ENCODE peak calls at places on chromosomes 1 and 21, in nine cellular contexts. V, U, G, F, S, B, O, T and W are unnamed samples.

GRCh38 chr1:47703981-47704596 is 266.2 kb downstream of the FOXD2 start:
- DNase-seq in B (peak; percentile 8), G (peak; percentile 32), O (no peak), T (peak; percentile 30), F (no peak), U (peak; percentile 40), V (peak; percentile 56), S (no peak), W (peak; percentile 65)

GRCh38 chr21:23452384-23453083 is 2154.7 kb downstream of the MRPL39 start:
- DNase-seq in F (no peak), S (no peak), O (no peak), U (no peak), B (no peak), G (peak; percentile 33), V (no peak), T (no peak), W (no peak)

GRCh38 chr21:42711667-42712066 is 58.2 kb downstream of the PDE9A start:
- DNase-seq in T (no peak), G (no peak), U (no peak), S (no peak), F (no peak), B (no peak), O (no peak), V (no peak), W (no peak)

GRCh38 chr1:47585141-47585902 is 147.5 kb downstream of the FOXD2 start:
- DNase-seq in G (no peak), B (no peak), F (no peak), O (no peak), T (no peak), V (no peak), U (no peak), S (no peak), W (no peak)

GRCh38 chr21:41480086-41480690 is 27.8 kb downstream of the TMPRSS2 start:
- DNase-seq in U (no peak), S (no peak), F (no peak), V (no peak), O (no peak), G (no peak), T (no peak), B (no peak), W (no peak)

GRCh38 chr21:34796518-34797201 is 127.9 kb downstream of the CLIC6 start:
- DNase-seq in U (no peak), G (no peak), O (no peak), V (no peak), T (no peak), F (no peak), S (no peak), B (peak; percentile 36), W (no peak)

GRCh38 chr1:44827197-44828002 is 15.7 kb downstream of the PTCH2 start:
- DNase-seq in G (no peak), T (no peak), V (peak; percentile 73), F (no peak), B (no peak), U (no peak), S (no peak), O (no peak), W (no peak)

GRCh38 chr1:26863677-26864060 is 720 bp downstream of the SFN start:
- DNase-seq in U (no peak), S (no peak), T (no peak), V (no peak), F (no peak), O (no peak), G (no peak), B (no peak), W (no peak)

GRCh38 chr1:94926365-94926914 is 470 bp downstream of the CNN3 start:
- DNase-seq in F (no peak), B (no peak), S (no peak), T (peak; percentile 61), U (no peak), V (peak; percentile 87), O (peak; percentile 56), G (peak; percentile 57), W (no peak)

GRCh38 chr21:22900511-22900910 is 1902.3 kb downstream of the NCAM2 start:
- DNase-seq in U (no peak), T (no peak), S (no peak), B (no peak), V (no peak), F (no peak), O (no peak), G (peak; percentile 47), W (no peak)

GRCh38 chr1:61749574-61749973 is 7.3 kb downstream of the PATJ start:
- DNase-seq in G (no peak), S (no peak), F (no peak), O (no peak), U (no peak), T (no peak), V (no peak), B (no peak), W (no peak)

GRCh38 chr1:43388613-43389012 is 987 bp downstream of the MED8 start:
- DNase-seq in G (no peak), F (no peak), S (no peak), U (no peak), O (no peak), V (no peak), T (no peak), B (no peak), W (no peak)

GRCh38 chr1:20386682-20387081 is 96.0 kb downstream of the VWA5B1 start:
- DNase-seq in F (no peak), B (no peak), S (no peak), O (no peak), U (no peak), T (no peak), G (no peak), V (no peak), W (no peak)

GRCh38 chr1:71303617-71304041 is 222.8 kb upstream of the ZRANB2 start:
- DNase-seq in F (no peak), S (no peak), V (no peak), U (no peak), G (peak; percentile 44), B (peak; percentile 22), T (no peak), O (no peak), W (no peak)

GRCh38 chr1:29547300-29547699 is 311.0 kb downstream of the PTPRU start:
- DNase-seq in U (no peak), G (no peak), V (no peak), B (no peak), S (no peak), T (no peak), F (no peak), O (no peak), W (no peak)

GRCh38 chr1:209926045-209926444 is 12.0 kb upstream of the SYT14 start:
- DNase-seq in T (peak; percentile 28), S (peak; percentile 39), O (peak; percentile 96), F (no peak), G (peak; percentile 77), U (peak; percentile 71), V (no peak), B (peak; percentile 50), W (peak; percentile 59)

GRCh38 chr1:177857285-177857684 is 112.6 kb downstream of the SEC16B start:
- DNase-seq in F (no peak), G (no peak), S (no peak), U (no peak), O (no peak), V (no peak), T (no peak), B (no peak), W (no peak)

GRCh38 chr21:41366522-41367151 is 4.8 kb downstream of the MX2 start:
- DNase-seq in U (peak; percentile 63), O (peak; percentile 98), B (peak; percentile 82), S (peak; percentile 91), F (no peak), T (peak; percentile 68), G (peak; percentile 88), V (peak; percentile 77), W (no peak)

GRCh38 chr1:174998569-174999215 is 1.1 kb upstream of the CACYBP start:
- DNase-seq in S (no peak), U (no peak), B (peak; percentile 52), G (peak; percentile 64), V (no peak), F (peak; percentile 11), T (peak; percentile 59), O (peak; percentile 65), W (no peak)